ENCODE peak calls at places on chromosomes 11 and 22, in ten cellular contexts. J is MM.1S, C is HCT116, N is stomach, A is pancreas, G is heart left ventricle, F is OCI-LY7, Z is neural progenitor cell, X is tibial artery, T is body of pancreas. K is an unnamed sample. For H3K36me3, the result is how much of the 10 kb centered on the place peaks cover.

GRCh38 chr22:30325724-30326703 is 727 bp downstream of the TBC1D10A start:
- DNase-seq in G (peak), X (peak), T (peak), A (peak), C (no peak), J (no peak), F (peak), Z (peak), N (peak), K (peak)

GRCh38 chr22:36510966-36511881 is 4.4 kb upstream of the FOXRED2 start:
- DNase-seq in X (no peak), C (no peak), N (no peak), A (no peak), J (no peak), G (no peak), Z (peak), T (peak), F (peak), K (peak)

GRCh38 chr11:118532852-118533768 is 2.1 kb downstream of the TMEM25 start:
- DNase-seq in Z (no peak), F (no peak), G (no peak), A (no peak), C (no peak), T (no peak), X (no peak), J (no peak), N (no peak), K (no peak)

GRCh38 chr22:49381595-49382450 is 445.9 kb downstream of the BRD1 start:
- DNase-seq in A (no peak), F (no peak), C (no peak), N (peak), T (no peak), X (no peak), G (no peak), Z (no peak), J (no peak), K (no peak)

GRCh38 chr22:36546092-36546804 is 17.3 kb upstream of the EIF3D start:
- DNase-seq in X (peak), Z (peak), F (peak), C (peak), T (peak), G (peak), N (no peak), J (peak), A (peak), K (peak)

GRCh38 chr22:45268958-45269844 is 15.5 kb upstream of the UPK3A start:
- DNase-seq in A (peak), N (peak), C (no peak), T (peak), G (peak), F (peak), X (peak), J (peak), Z (peak), K (peak)

GRCh38 chr11:72491001-72491400 is 56.7 kb upstream of the CLPB start:
- DNase-seq in G (no peak), X (no peak), T (no peak), F (no peak), Z (no peak), A (no peak), J (no peak), N (no peak), C (no peak), K (no peak)

GRCh38 chr11:130624946-130625345 is 176.5 kb downstream of the ADAMTS15 start:
- DNase-seq in F (no peak), X (no peak), N (no peak), G (no peak), Z (no peak), C (no peak), J (no peak), T (no peak), A (no peak), K (no peak)

GRCh38 chr11:62141111-62142042 is 17.6 kb downstream of the INCENP start:
- DNase-seq in T (no peak), N (peak), J (no peak), G (no peak), Z (no peak), A (no peak), F (no peak), C (no peak), X (peak), K (no peak)

GRCh38 chr11:119100246-119100959 is 1.2 kb downstream of the DPAGT1 start:
- DNase-seq in C (peak), N (no peak), A (no peak), T (no peak), J (no peak), G (no peak), X (no peak), Z (peak), F (no peak), K (no peak)

GRCh38 chr11:11010624-11011127 is 152.8 kb upstream of the ZBED5 start:
- DNase-seq in J (no peak), N (peak), F (no peak), T (peak), A (no peak), G (peak), Z (peak), C (peak), X (peak), K (peak)

GRCh38 chr11:57203359-57203758 is 21.6 kb downstream of the LRRC55 start:
- DNase-seq in A (peak), G (peak), Z (peak), T (peak), N (peak), J (no peak), X (peak), C (no peak), F (no peak), K (no peak)

GRCh38 chr11:16897460-16898061 is 116.7 kb downstream of the PLEKHA7 start:
- DNase-seq in C (no peak), X (no peak), N (no peak), A (no peak), T (no peak), G (no peak), F (no peak), J (no peak), Z (peak), K (peak)

GRCh38 chr11:68461284-68461861 is 821 bp downstream of the PPP6R3 start:
- DNase-seq in C (no peak), G (no peak), Z (no peak), X (no peak), N (no peak), A (no peak), T (no peak), J (peak), F (peak), K (peak)

GRCh38 chr11:22732588-22732987 is 66.2 kb downstream of the GAS2 start:
- DNase-seq in Z (no peak), J (no peak), A (no peak), T (no peak), F (no peak), C (no peak), N (no peak), X (no peak), G (no peak), K (no peak)

GRCh38 chr22:16721969-16722368 is 103.2 kb downstream of the XKR3 start:
- DNase-seq in X (no peak), T (no peak), N (no peak), F (no peak), Z (no peak), G (no peak), J (no peak), A (no peak), C (no peak), K (no peak)

GRCh38 chr11:45233121-45233803 is 52.9 kb downstream of the SYT13 start:
- DNase-seq in C (peak), T (peak), X (peak), F (peak), G (peak), N (peak), A (peak), J (peak), Z (peak), K (peak)

GRCh38 chr22:50699001-50699753 is 26.6 kb downstream of the SHANK3 start:
- DNase-seq in J (no peak), G (peak), A (no peak), T (peak), N (no peak), C (no peak), Z (no peak), F (no peak), X (no peak), K (no peak)

GRCh38 chr11:118895093-118896039 is 11.7 kb downstream of the CXCR5 start:
- DNase-seq in G (no peak), N (no peak), F (peak), C (no peak), A (no peak), X (no peak), T (peak), Z (no peak), J (no peak), K (peak)

GRCh38 chr22:45533731-45534130 is 31.0 kb downstream of the FBLN1 start:
- DNase-seq in A (no peak), Z (no peak), T (no peak), N (no peak), C (no peak), F (no peak), G (no peak), X (no peak), J (no peak), K (no peak)

GRCh38 chr22:23147632-23148387 is 2.5 kb downstream of the RAB36 start:
- DNase-seq in T (peak), F (no peak), Z (no peak), C (no peak), A (peak), X (no peak), G (no peak), J (no peak), N (no peak), K (no peak)

GRCh38 chr11:46247090-46247489 is 30.4 kb upstream of the CREB3L1 start:
- DNase-seq in C (no peak), N (no peak), A (no peak), J (no peak), F (no peak), G (no peak), T (no peak), X (no peak), Z (no peak), K (no peak)

GRCh38 chr22:39351689-39352214 is 2.0 kb downstream of the SYNGR1 start:
- DNase-seq in Z (no peak), F (peak), G (no peak), C (no peak), J (no peak), X (no peak), A (no peak), T (no peak), N (no peak), K (peak)

GRCh38 chr11:70833011-70833410 is 419.4 kb downstream of the SHANK2 start:
- DNase-seq in J (no peak), N (no peak), Z (no peak), G (no peak), T (no peak), F (no peak), X (no peak), A (no peak), C (no peak), K (no peak)

GRCh38 chr22:23207786-23208325 is 27.5 kb downstream of the BCR start:
- DNase-seq in C (no peak), X (no peak), T (no peak), N (no peak), F (peak), Z (no peak), G (no peak), J (no peak), A (no peak), K (no peak)

GRCh38 chr22:27682438-27682837 is 119.1 kb downstream of the MN1 start:
- DNase-seq in T (no peak), Z (peak), N (no peak), X (no peak), C (no peak), G (no peak), F (no peak), J (no peak), A (no peak), K (peak)

GRCh38 chr11:20564811-20565210 is 34.6 kb upstream of the SLC6A5 start:
- DNase-seq in C (no peak), J (no peak), F (no peak), X (no peak), A (no peak), G (no peak), Z (no peak), T (no peak), N (no peak), K (no peak)

GRCh38 chr11:12727556-12728070 is 53.4 kb downstream of the TEAD1 start:
- DNase-seq in A (no peak), X (no peak), C (no peak), T (no peak), F (no peak), N (no peak), J (no peak), G (no peak), Z (no peak), K (no peak)

GRCh38 chr11:17986007-17986710 is 26.7 kb downstream of the SERGEF start:
- DNase-seq in T (no peak), C (peak), A (no peak), Z (no peak), F (no peak), G (peak), N (no peak), J (no peak), X (peak), K (no peak)

GRCh38 chr11:100525635-100526034 is 161.5 kb upstream of the ARHGAP42 start:
- DNase-seq in J (no peak), A (no peak), X (no peak), T (no peak), F (no peak), Z (peak), G (no peak), C (peak), N (no peak), K (peak)

GRCh38 chr22:46561435-46561905 is 24.1 kb upstream of the CELSR1 start:
- DNase-seq in A (no peak), J (peak), T (no peak), X (no peak), F (peak), N (no peak), G (peak), Z (peak), C (peak), K (peak)

GRCh38 chr11:89477175-89477574 is 14.0 kb downstream of the NOX4 start:
- DNase-seq in N (peak), Z (peak), J (no peak), F (no peak), T (peak), A (no peak), X (no peak), G (no peak), C (peak), K (no peak)

GRCh38 chr11:97965849-97966646 is 1054.7 kb upstream of the CNTN5 start:
- DNase-seq in Z (no peak), F (no peak), X (no peak), A (no peak), C (no peak), G (no peak), N (no peak), J (no peak), T (no peak), K (no peak)

GRCh38 chr11:72780291-72781062 is 13.4 kb downstream of the STARD10 start:
- DNase-seq in X (no peak), N (no peak), F (no peak), C (no peak), Z (peak), J (no peak), T (no peak), G (no peak), A (no peak), K (peak)

DNA sequence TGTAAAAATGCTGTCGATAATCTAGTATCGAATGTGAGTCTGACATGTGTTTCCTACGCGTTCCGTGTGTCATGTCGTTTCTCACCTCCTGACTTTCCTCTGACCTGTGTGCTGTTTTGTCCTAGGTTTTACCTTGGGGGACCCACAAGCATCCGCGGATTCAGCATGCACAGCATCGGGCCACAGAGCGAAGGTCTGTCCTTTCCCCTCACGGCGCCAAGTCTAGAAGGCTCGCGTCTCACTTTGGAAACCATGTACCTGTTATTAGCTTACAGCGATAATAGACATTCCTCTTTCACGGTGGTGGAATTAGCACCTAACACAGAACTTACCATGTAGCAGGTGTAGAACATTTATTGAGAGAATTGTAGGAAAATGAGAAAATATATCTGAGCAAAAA is 28.6 kb downstream of the SAMM50 start:
- DNase-seq in X (no peak), G (no peak), Z (no peak), A (no peak), N (no peak), J (no peak), C (no peak), T (no peak), F (no peak), K (no peak)
- H3K36me3 ChIP-seq in X (half or more), G (half or more), Z (under half), A (half or more), N (half or more), J (under half), C (under half), T (under half), F (half or more), K (under half)

DNA sequence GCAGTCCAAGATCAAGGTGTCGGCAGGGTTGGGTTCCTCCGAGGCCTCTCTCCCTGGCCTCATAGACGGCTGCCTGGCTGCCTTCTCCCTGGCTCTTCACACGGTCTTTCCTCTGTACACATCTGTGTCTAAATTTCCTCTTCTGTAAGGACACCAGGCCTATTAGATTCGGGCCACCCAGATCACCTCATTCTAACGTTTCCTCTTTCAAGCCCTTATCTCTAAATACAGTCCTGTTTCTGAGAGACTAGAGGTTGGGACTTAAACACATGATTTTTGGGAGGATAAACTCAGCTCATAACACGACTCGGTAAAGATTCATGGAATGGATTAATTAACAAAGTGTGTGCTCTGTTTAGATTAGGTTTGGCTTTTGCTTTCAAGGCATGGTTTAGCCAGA is 136.0 kb upstream of the SORL1-AS1 start:
- DNase-seq in J (no peak), T (no peak), F (peak), Z (no peak), A (no peak), C (no peak), N (no peak), G (no peak), X (no peak), K (no peak)
- H3K4me3 ChIP-seq in J (no peak), T (no peak), F (no peak), Z (no peak), A (no peak), C (no peak), N (no peak), G (no peak), X (no peak), K (no peak)

GRCh38 chr11:74235121-74235520 is 64.0 kb downstream of the PPME1 start:
- DNase-seq in X (no peak), N (no peak), C (no peak), A (no peak), Z (no peak), F (no peak), J (no peak), T (no peak), G (no peak), K (no peak)

GRCh38 chr11:74238243-74238642 is 67.2 kb downstream of the PPME1 start:
- DNase-seq in X (no peak), G (no peak), T (no peak), A (no peak), C (no peak), F (no peak), N (no peak), J (no peak), Z (no peak), K (no peak)

GRCh38 chr11:74232316-74232950 is 61.3 kb downstream of the PPME1 start:
- DNase-seq in T (no peak), X (no peak), N (no peak), F (no peak), J (peak), Z (no peak), A (no peak), C (no peak), G (no peak), K (no peak)

GRCh38 chr11:74233683-74234082 is 62.6 kb downstream of the PPME1 start:
- DNase-seq in N (no peak), T (no peak), X (no peak), A (no peak), Z (no peak), G (no peak), J (no peak), F (no peak), C (no peak), K (no peak)

GRCh38 chr11:74237541-74237940 is 66.5 kb downstream of the PPME1 start:
- DNase-seq in X (no peak), F (no peak), N (no peak), C (no peak), A (no peak), T (no peak), J (no peak), Z (no peak), G (no peak), K (no peak)
- H3K36me3 ChIP-seq in X (under half), F (half or more), N (half or more), C (under half), A (under half), T (under half), J (under half), Z (under half), G (half or more), K (under half)

GRCh38 chr22:37922177-37922576 is 16.1 kb downstream of the MICALL1 start:
- DNase-seq in C (no peak), T (no peak), J (no peak), Z (no peak), X (no peak), A (no peak), F (no peak), G (no peak), N (no peak), K (peak)

GRCh38 chr22:37924386-37925065 is 18.4 kb downstream of the MICALL1 start:
- DNase-seq in J (no peak), T (peak), N (peak), Z (no peak), X (no peak), G (no peak), F (no peak), C (no peak), A (peak), K (no peak)

GRCh38 chr22:37925767-37926166 is 19.7 kb downstream of the MICALL1 start:
- DNase-seq in C (no peak), N (no peak), G (no peak), X (no peak), A (no peak), J (no peak), Z (no peak), F (no peak), T (no peak), K (no peak)

GRCh38 chr22:37925311-37925710 is 19.2 kb downstream of the MICALL1 start:
- DNase-seq in G (no peak), T (no peak), N (no peak), Z (no peak), A (no peak), X (no peak), C (no peak), J (no peak), F (no peak), K (no peak)

DNA sequence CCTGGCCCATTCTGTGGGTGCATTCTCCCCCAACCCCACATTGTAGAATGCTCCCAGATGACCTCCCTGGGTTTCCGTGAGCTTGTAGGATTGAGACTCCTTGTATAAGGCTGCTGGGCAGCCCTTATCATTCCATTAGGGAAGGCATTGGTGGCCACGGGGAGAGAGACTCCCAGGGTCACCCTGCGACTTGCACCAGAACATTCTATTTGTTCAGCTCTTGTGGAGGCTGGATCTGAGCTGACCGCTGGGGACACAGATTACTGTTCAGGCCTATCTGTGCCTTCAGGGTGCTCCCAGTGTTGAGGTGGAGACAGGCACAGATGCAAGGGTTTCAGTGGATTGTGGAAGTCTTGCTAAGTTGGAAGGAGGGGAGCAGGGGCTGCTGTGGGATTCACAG is 17.8 kb downstream of the MICALL1 start:
- DNase-seq in X (no peak), C (no peak), A (no peak), F (no peak), N (peak), Z (no peak), T (peak), J (no peak), G (no peak), K (no peak)
- H3K4me3 ChIP-seq in X (no peak), C (no peak), A (no peak), F (no peak), N (no peak), Z (no peak), T (no peak), J (no peak), G (no peak), K (no peak)

GRCh38 chr11:65506316-65506769 is 7.5 kb downstream of the MALAT1 start:
- DNase-seq in G (no peak), F (no peak), J (no peak), T (no peak), X (no peak), A (no peak), Z (no peak), N (no peak), C (no peak), K (no peak)
- H3K36me3 ChIP-seq in G (half or more), F (half or more), J (under half), T (under half), X (half or more), A (under half), Z (half or more), N (half or more), C (under half), K (under half)

GRCh38 chr11:63760487-63761079 is 8.0 kb downstream of the ZFTA start:
- DNase-seq in C (no peak), G (no peak), N (no peak), F (no peak), A (no peak), Z (peak), X (no peak), T (no peak), J (no peak), K (peak)
- H3K4me3 ChIP-seq in C (no peak), G (no peak), N (no peak), F (no peak), A (no peak), Z (peak), X (no peak), T (no peak), J (no peak), K (no peak)

GRCh38 chr11:115221461-115222069 is 282.6 kb downstream of the CADM1 start:
- DNase-seq in C (no peak), Z (no peak), G (no peak), J (peak), X (no peak), N (no peak), T (no peak), A (no peak), F (peak), K (no peak)
- H3K36me3 ChIP-seq in C (under half), Z (under half), G (under half), J (under half), X (under half), N (under half), T (under half), A (under half), F (under half), K (under half)

K was measured in H7.